ENCODE peak calls at places on chromosomes 13 and 19, in four cellular contexts. X is GM12878, T is SK-N-SH, N is transverse colon. R is an unnamed sample.

GRCh38 chr13:88086577-88086976 is 415.4 kb downstream of the SLITRK5 start:
- DNase-seq in N (no peak), T (no peak), X (no peak), R (no peak)

GRCh38 chr19:35459414-35460082 is 11.5 kb downstream of the FFAR2 start:
- DNase-seq in T (peak; percentile 25), X (no peak), N (peak; percentile 26), R (no peak)

GRCh38 chr13:90185734-90186133 is 1161.8 kb upstream of the MIR17HG start:
- DNase-seq in X (no peak), T (no peak), N (no peak), R (no peak)

GRCh38 chr13:97074618-97075017 is 80.3 kb upstream of the OXGR1 start:
- DNase-seq in X (no peak), N (no peak), T (no peak), R (no peak)

GRCh38 chr13:80040219-80040976 is 300.5 kb downstream of the SPRY2 start:
- DNase-seq in T (no peak), N (no peak), X (no peak), R (no peak)

GRCh38 chr19:30391052-30391451 is 18.9 kb downstream of the ZNF536 start:
- DNase-seq in T (no peak), X (no peak), N (no peak), R (peak; percentile 87)

GRCh38 chr13:33721719-33722118 is 96.2 kb upstream of the RFC3 start:
- DNase-seq in X (no peak), T (no peak), N (no peak), R (no peak)

GRCh38 chr19:39341122-39341719 is 1.0 kb upstream of the SAMD4B start:
- DNase-seq in N (peak; percentile 42), T (peak; percentile 57), X (no peak), R (no peak)

GRCh38 chr13:48707405-48707804 is 53.7 kb downstream of the CYSLTR2 start:
- DNase-seq in X (no peak), T (no peak), N (no peak), R (no peak)

GRCh38 chr19:39497850-39498261 is 891 bp upstream of the DLL3 start:
- DNase-seq in T (peak; percentile 88), X (no peak), N (peak; percentile 49), R (no peak)

GRCh38 chr13:108315273-108315672 is 45.8 kb downstream of the TNFSF13B start:
- DNase-seq in N (no peak), X (peak; percentile 5), T (no peak), R (no peak)

GRCh38 chr19:39083983-39084731 is at the start of gene ACP7:
- DNase-seq in N (no peak), X (no peak), T (peak; percentile 64), R (no peak)

GRCh38 chr13:42380420-42381164 is 108.6 kb downstream of the AKAP11 start:
- DNase-seq in X (peak; percentile 85), T (no peak), N (no peak), R (peak; percentile 53)

GRCh38 chr13:28429685-28430290 is 65.1 kb downstream of the FLT1 start:
- DNase-seq in T (no peak), X (peak; percentile 84), N (peak; percentile 18), R (no peak)

GRCh38 chr13:95714142-95714832 is 37.3 kb downstream of the DNAJC3 start:
- DNase-seq in T (no peak), N (no peak), X (no peak), R (no peak)

GRCh38 chr19:8569066-8569761 is 8.0 kb downstream of the MYO1F start:
- DNase-seq in X (peak; percentile 63), N (peak; percentile 62), T (no peak), R (no peak)

GRCh38 chr13:24228852-24229458 is 68.4 kb downstream of the SPATA13 start:
- DNase-seq in N (no peak), T (peak; percentile 53), X (no peak), R (no peak)

GRCh38 chr19:28239270-28239669 is 973.7 kb downstream of the UQCRFS1 start:
- DNase-seq in X (no peak), N (no peak), T (peak; percentile 12), R (no peak)

GRCh38 chr13:35953537-35954206 is 177.5 kb downstream of the DCLK1 start:
- DNase-seq in N (peak; percentile 49), T (peak; percentile 74), X (no peak), R (peak; percentile 93)

GRCh38 chr19:10544242-10544752 is 593 bp downstream of the ATG4D start:
- DNase-seq in T (no peak), X (no peak), N (peak; percentile 81), R (no peak)

GRCh38 chr19:39498262-39499081 is at the start of gene DLL3:
- DNase-seq in X (no peak), N (no peak), T (peak; percentile 59), R (no peak)

GRCh38 chr13:81302125-81302524 is 961.2 kb upstream of the SPRY2 start:
- DNase-seq in X (no peak), N (no peak), T (no peak), R (no peak)

GRCh38 chr13:105825071-105825470 is 710.4 kb downstream of the EFNB2 start:
- DNase-seq in X (no peak), T (no peak), N (no peak), R (no peak)

GRCh38 chr19:55406869-55407624 is 541 bp downstream of the UBE2S start:
- DNase-seq in X (no peak), T (peak; percentile 70), N (peak; percentile 51), R (no peak)

GRCh38 chr19:4654437-4655361 is 15.4 kb downstream of the TNFAIP8L1 start:
- DNase-seq in T (no peak), N (no peak), X (no peak), R (no peak)

GRCh38 chr13:113801289-113801961 is 42.4 kb downstream of the TMEM255B start:
- DNase-seq in T (no peak), X (no peak), N (no peak), R (no peak)

GRCh38 chr19:31185261-31185660 is 164.0 kb downstream of the TSHZ3 start:
- DNase-seq in X (no peak), T (no peak), N (no peak), R (peak; percentile 79)

GRCh38 chr19:4711211-4711610 is 12.4 kb downstream of the DPP9 start:
- DNase-seq in X (no peak), N (no peak), T (no peak), R (no peak)

GRCh38 chr19:11659612-11660011 is 62.3 kb downstream of the ZNF627 start:
- DNase-seq in X (no peak), N (no peak), T (peak; percentile 51), R (no peak)

GRCh38 chr13:91375119-91375729 is 23.2 kb upstream of the GPC5 start:
- DNase-seq in T (peak; percentile 30), N (no peak), X (no peak), R (no peak)

GRCh38 chr13:110249326-110249725 is 57.6 kb downstream of the COL4A1 start:
- DNase-seq in N (no peak), T (no peak), X (no peak), R (peak; percentile 72)

GRCh38 chr19:8575467-8575997 is 1.7 kb downstream of the MYO1F start:
- DNase-seq in N (peak; percentile 38), X (no peak), T (no peak), R (no peak)

GRCh38 chr13:67061750-67062149 is 168.4 kb downstream of the PCDH9 start:
- DNase-seq in X (no peak), T (no peak), N (no peak), R (no peak)

GRCh38 chr19:50266896-50267295 is 62.3 kb downstream of the KCNC3 start:
- DNase-seq in N (peak; percentile 46), X (no peak), T (peak; percentile 50), R (no peak)

GRCh38 chr19:2035590-2035991 is 15.5 kb downstream of the MKNK2 start:
- DNase-seq in N (no peak), X (no peak), T (no peak), R (no peak)

GRCh38 chr19:2033825-2034159 is 17.3 kb downstream of the MKNK2 start:
- DNase-seq in N (no peak), T (no peak), X (no peak), R (no peak)

GRCh38 chr19:2033115-2033824 is 17.8 kb upstream of the BTBD2 start:
- DNase-seq in X (no peak), T (no peak), N (no peak), R (no peak)

GRCh38 chr19:2034729-2035589 is 16.1 kb downstream of the MKNK2 start:
- DNase-seq in N (peak; percentile 87), X (no peak), T (peak; percentile 90), R (no peak)

GRCh38 chr19:2032296-2032941 is 16.9 kb upstream of the BTBD2 start:
- DNase-seq in X (no peak), T (peak; percentile 91), N (peak; percentile 97), R (peak; percentile 98)
- TF ChIP-seq EP300 in X (no peak), T (peak; percentile 46), N (peak; percentile 93), R (peak; percentile 86)

GRCh38 chr19:44993926-44994537 is 7.2 kb upstream of the RELB start:
- DNase-seq in N (no peak), X (no peak), T (no peak), R (no peak)
- TF ChIP-seq POLR2AphosphoS5 in N (no peak), X (no peak), T (no peak), R (no peak)

DNA sequence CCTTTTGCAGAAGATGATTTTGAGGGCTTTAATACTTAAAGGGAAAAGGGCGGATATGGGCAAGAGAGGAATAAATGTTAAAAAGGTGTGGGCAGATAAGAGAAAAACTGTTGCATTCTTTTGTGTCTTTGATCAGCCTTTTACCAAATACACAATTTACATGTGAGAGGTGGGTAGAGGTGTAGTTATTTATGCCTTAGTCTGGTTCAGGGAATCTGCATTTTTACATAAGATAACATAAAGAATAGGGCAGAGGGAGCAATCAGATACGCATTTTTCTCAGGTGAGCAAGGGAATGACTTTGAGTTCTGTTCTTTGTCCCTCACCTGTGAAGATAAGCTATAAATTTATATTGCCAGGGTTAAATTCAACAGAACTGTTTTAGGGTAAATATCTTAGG is 708.4 kb upstream of the SLITRK1 start:
- DNase-seq in X (no peak), T (no peak), N (no peak), R (no peak)
- TF ChIP-seq CTCF in X (no peak), T (no peak), N (no peak), R (no peak)

GRCh38 chr19:44759083-44759804 is 10.7 kb downstream of the BCL3 start:
- DNase-seq in X (no peak), T (no peak), N (no peak), R (no peak)

GRCh38 chr19:44758596-44758995 is 10.1 kb downstream of the BCL3 start:
- DNase-seq in T (peak; percentile 45), N (no peak), X (no peak), R (no peak)

GRCh38 chr19:44756089-44756562 is 7.6 kb downstream of the BCL3 start:
- DNase-seq in N (no peak), X (no peak), T (no peak), R (no peak)

GRCh38 chr19:44757057-44757734 is 8.7 kb downstream of the BCL3 start:
- DNase-seq in T (peak; percentile 89), X (no peak), N (peak; percentile 48), R (no peak)

DNA sequence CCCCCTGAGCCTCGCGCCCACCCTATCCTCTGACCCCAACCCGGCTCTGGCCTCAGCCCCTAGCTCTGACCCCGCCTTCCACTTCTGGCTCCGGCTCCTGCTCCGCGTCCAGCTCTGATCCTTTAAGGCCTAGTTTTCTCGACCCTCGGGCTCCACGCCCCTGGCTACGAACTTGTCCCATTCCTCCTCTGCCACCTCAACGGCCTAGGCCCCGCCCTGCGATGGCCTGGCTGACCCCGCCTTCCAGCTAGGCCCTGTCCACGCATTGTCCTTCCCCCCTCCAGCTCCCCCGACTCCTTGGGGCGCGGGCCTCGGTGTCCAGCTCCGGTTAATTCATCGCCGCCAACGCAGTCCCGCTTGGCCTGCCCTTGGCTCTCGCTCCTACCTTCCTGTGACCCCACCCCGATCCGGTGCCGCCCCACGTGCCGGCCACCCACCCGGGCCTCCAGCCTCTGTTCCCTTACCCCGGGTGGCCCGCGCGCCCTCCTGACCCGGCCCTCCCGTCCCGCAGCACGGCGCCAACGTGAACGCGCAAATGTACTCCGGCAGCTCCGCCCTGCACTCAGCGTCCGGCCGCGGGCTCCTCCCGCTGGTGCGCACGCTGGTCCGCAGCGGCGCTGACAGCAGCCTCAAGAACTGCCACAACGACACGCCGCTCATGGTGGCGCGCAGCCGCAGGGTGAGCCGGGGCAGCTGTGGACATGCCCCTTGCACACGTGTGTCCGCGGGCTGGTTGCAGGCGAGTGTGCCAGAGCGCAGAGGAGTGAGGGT is 9.4 kb downstream of the BCL3 start:
- DNase-seq in X (no peak), T (peak; percentile 87), N (peak; percentile 40), R (no peak)
- TF ChIP-seq EP300 in X (no peak), T (no peak), N (no peak), R (no peak)